ENCODE peak calls at places on chromosomes 3 and 15, in seven cellular contexts. One of them, this sample, is unnamed.

GRCh38 chr3:182920515-182921084 is 59.7 kb downstream of the DCUN1D1 start:
- DNase-seq in ACHN: no peak
- DNase-seq in AG08396: no peak
- DNase-seq in amniotic epithelial cell: no peak
- DNase-seq in IMR-90: no peak
- DNase-seq in COLO829: no peak
- DNase-seq in activated T-cell treated with anti-CD3 and anti-CD28 coated beads, Interleukin-2, amount 50 U/mL, for 24 hours: no peak
- DNase-seq in this sample: no peak

GRCh38 chr15:63551400-63551799 is 45.8 kb upstream of the FBXL22 start:
- DNase-seq in amniotic epithelial cell: peak; percentile 86
- DNase-seq in AG08396: peak; percentile 30
- DNase-seq in COLO829: no peak
- DNase-seq in activated T-cell treated with anti-CD3 and anti-CD28 coated beads, Interleukin-2, amount 50 U/mL, for 24 hours: no peak
- DNase-seq in ACHN: peak; percentile 14
- DNase-seq in IMR-90: peak; percentile 85
- DNase-seq in this sample: no peak

GRCh38 chr3:171226794-171227193 is 200.3 kb upstream of the SLC2A2 start:
- DNase-seq in IMR-90: no peak
- DNase-seq in ACHN: no peak
- DNase-seq in activated T-cell treated with anti-CD3 and anti-CD28 coated beads, Interleukin-2, amount 50 U/mL, for 24 hours: no peak
- DNase-seq in COLO829: no peak
- DNase-seq in AG08396: no peak
- DNase-seq in amniotic epithelial cell: no peak
- DNase-seq in this sample: no peak

GRCh38 chr15:69484837-69485236 is 32.2 kb downstream of the RPLP1 start:
- DNase-seq in AG08396: no peak
- DNase-seq in ACHN: no peak
- DNase-seq in IMR-90: no peak
- DNase-seq in activated T-cell treated with anti-CD3 and anti-CD28 coated beads, Interleukin-2, amount 50 U/mL, for 24 hours: no peak
- DNase-seq in COLO829: no peak
- DNase-seq in amniotic epithelial cell: no peak
- DNase-seq in this sample: no peak

GRCh38 chr15:62334581-62334980 is 169.5 kb upstream of the C2CD4B start:
- DNase-seq in COLO829: no peak
- DNase-seq in activated T-cell treated with anti-CD3 and anti-CD28 coated beads, Interleukin-2, amount 50 U/mL, for 24 hours: no peak
- DNase-seq in IMR-90: no peak
- DNase-seq in AG08396: no peak
- DNase-seq in ACHN: no peak
- DNase-seq in amniotic epithelial cell: no peak
- DNase-seq in this sample: no peak

GRCh38 chr3:33067484-33067883 is 29.5 kb downstream of the GLB1 start:
- DNase-seq in IMR-90: peak; percentile 81
- DNase-seq in amniotic epithelial cell: peak; percentile 74
- DNase-seq in activated T-cell treated with anti-CD3 and anti-CD28 coated beads, Interleukin-2, amount 50 U/mL, for 24 hours: no peak
- DNase-seq in COLO829: no peak
- DNase-seq in ACHN: no peak
- DNase-seq in AG08396: peak; percentile 16
- DNase-seq in this sample: peak; percentile 59

GRCh38 chr15:61387675-61388074 is 158.6 kb upstream of the RORA start:
- DNase-seq in COLO829: no peak
- DNase-seq in ACHN: no peak
- DNase-seq in IMR-90: no peak
- DNase-seq in AG08396: no peak
- DNase-seq in amniotic epithelial cell: no peak
- DNase-seq in activated T-cell treated with anti-CD3 and anti-CD28 coated beads, Interleukin-2, amount 50 U/mL, for 24 hours: no peak
- DNase-seq in this sample: no peak

GRCh38 chr3:70000563-70001081 is 1.1 kb downstream of the SAMMSON start:
- DNase-seq in IMR-90: peak; percentile 20
- DNase-seq in activated T-cell treated with anti-CD3 and anti-CD28 coated beads, Interleukin-2, amount 50 U/mL, for 24 hours: no peak
- DNase-seq in ACHN: no peak
- DNase-seq in AG08396: peak; percentile 12
- DNase-seq in COLO829: peak; percentile 72
- DNase-seq in amniotic epithelial cell: peak; percentile 9
- DNase-seq in this sample: no peak

GRCh38 chr3:182315313-182315712 is 478.0 kb upstream of the ATP11B start:
- DNase-seq in ACHN: no peak
- DNase-seq in amniotic epithelial cell: no peak
- DNase-seq in activated T-cell treated with anti-CD3 and anti-CD28 coated beads, Interleukin-2, amount 50 U/mL, for 24 hours: no peak
- DNase-seq in IMR-90: no peak
- DNase-seq in COLO829: no peak
- DNase-seq in AG08396: no peak
- DNase-seq in this sample: no peak

GRCh38 chr3:8724108-8724752 is 9.4 kb upstream of the CAV3 start:
- DNase-seq in amniotic epithelial cell: no peak
- DNase-seq in ACHN: no peak
- DNase-seq in activated T-cell treated with anti-CD3 and anti-CD28 coated beads, Interleukin-2, amount 50 U/mL, for 24 hours: no peak
- DNase-seq in AG08396: no peak
- DNase-seq in IMR-90: no peak
- DNase-seq in COLO829: no peak
- DNase-seq in this sample: no peak

GRCh38 chr3:16587703-16588070 is 17.5 kb downstream of the DAZL start:
- DNase-seq in activated T-cell treated with anti-CD3 and anti-CD28 coated beads, Interleukin-2, amount 50 U/mL, for 24 hours: no peak
- DNase-seq in ACHN: no peak
- DNase-seq in COLO829: no peak
- DNase-seq in amniotic epithelial cell: no peak
- DNase-seq in IMR-90: peak; percentile 1
- DNase-seq in AG08396: no peak
- DNase-seq in this sample: no peak

This sample was measured in central memory CD4-positive, alpha-beta T cell.